ENCODE peak calls at places on chromosomes 12 and 14, in eight cellular contexts. J is neuronal stem cell, F is H7, Y is A549, K is HCT116, M is DND-41, G is dorsolateral prefrontal cortex, P is lung. A is an unnamed sample.

GRCh38 chr14:92702441-92702918 is 45.9 kb downstream of the LGMN start:
- DNase-seq in J (no peak), F (no peak), Y (no peak), K (no peak), M (no peak), G (peak), P (no peak), A (no peak)

GRCh38 chr12:116053479-116054195 is 223.9 kb downstream of the MED13L start:
- DNase-seq in J (no peak), F (no peak), Y (peak), K (no peak), M (no peak), G (no peak), P (peak), A (no peak)

GRCh38 chr14:51041853-51042252 is 53.1 kb downstream of the TRIM9 start:
- DNase-seq in J (no peak), F (no peak), Y (no peak), K (no peak), M (no peak), G (no peak), P (no peak), A (no peak)

GRCh38 chr12:102970780-102971179 is 13.3 kb downstream of the ASCL1 start:
- DNase-seq in J (no peak), F (peak), Y (no peak), K (no peak), M (no peak), G (no peak), P (no peak), A (no peak)

GRCh38 chr12:65764325-65764724 is 60.0 kb upstream of the HMGA2 start:
- DNase-seq in J (no peak), F (no peak), Y (no peak), K (no peak), M (no peak), G (no peak), P (no peak), A (no peak)

GRCh38 chr14:74504874-74505617 is 11.5 kb downstream of the ISCA2 start:
- DNase-seq in J (no peak), F (no peak), Y (no peak), K (no peak), M (no peak), G (no peak), P (no peak), A (no peak)

GRCh38 chr12:124481257-124481750 is 86.1 kb downstream of the NCOR2 start:
- DNase-seq in J (no peak), F (peak), Y (peak), K (no peak), M (no peak), G (no peak), P (no peak), A (no peak)

GRCh38 chr14:38951451-38951850 is 151.6 kb downstream of the SEC23A start:
- DNase-seq in J (no peak), F (no peak), Y (no peak), K (no peak), M (no peak), G (no peak), P (no peak), A (no peak)

GRCh38 chr14:70804556-70805162 is 4.7 kb downstream of the MAP3K9 start:
- DNase-seq in J (no peak), F (peak), Y (no peak), K (no peak), M (no peak), G (no peak), P (no peak), A (peak)

GRCh38 chr12:113236539-113237354 is 15.5 kb downstream of the TPCN1 start:
- DNase-seq in J (no peak), F (no peak), Y (no peak), K (no peak), M (no peak), G (no peak), P (no peak), A (no peak)

GRCh38 chr12:112121780-112122565 is 3.4 kb upstream of the TRAFD1 start:
- DNase-seq in J (no peak), F (peak), Y (peak), K (peak), M (no peak), G (peak), P (peak), A (no peak)

GRCh38 chr14:63938198-63939005 is 85.6 kb downstream of the SYNE2 start:
- DNase-seq in J (no peak), F (no peak), Y (no peak), K (no peak), M (peak), G (no peak), P (no peak), A (peak)

GRCh38 chr14:33441633-33442032 is 503.0 kb downstream of the NPAS3 start:
- DNase-seq in J (no peak), F (no peak), Y (no peak), K (no peak), M (no peak), G (no peak), P (no peak), A (no peak)
- H3K4me3 ChIP-seq in J (no peak), F (no peak), Y (no peak), K (no peak), M (no peak), G (no peak), P (no peak), A (no peak)

DNA sequence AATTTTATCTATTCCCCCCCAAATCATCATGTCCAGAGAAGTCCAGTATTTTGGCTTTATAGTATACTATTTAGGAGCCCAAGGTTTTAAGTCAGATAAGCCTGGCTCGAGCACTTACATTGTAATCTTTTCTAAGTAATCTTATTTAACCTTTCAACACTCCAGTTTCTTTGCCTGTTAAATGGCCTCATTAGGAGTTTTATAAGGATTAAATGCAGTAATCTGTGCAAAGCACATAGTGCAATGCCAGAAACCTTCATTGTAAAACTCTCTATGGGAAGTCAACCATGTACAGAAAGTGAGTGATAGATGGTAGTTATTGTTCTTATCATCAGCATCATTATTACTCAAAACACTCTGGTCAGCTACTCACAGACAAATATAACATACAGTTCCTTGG is 1330.4 kb downstream of the SLC16A7 start:
- DNase-seq in J (no peak), F (no peak), Y (no peak), K (no peak), M (no peak), G (no peak), P (no peak), A (no peak)
- H3K4me3 ChIP-seq in J (no peak), F (no peak), Y (no peak), K (no peak), M (no peak), G (no peak), P (no peak), A (no peak)

GRCh38 chr12:9668141-9669018 is 1.1 kb upstream of the CLEC2D start:
- DNase-seq in J (no peak), F (no peak), Y (no peak), K (no peak), M (no peak), G (no peak), P (no peak), A (no peak)

GRCh38 chr12:9667403-9667802 is 2.1 kb upstream of the CLEC2D start:
- DNase-seq in J (no peak), F (no peak), Y (no peak), K (no peak), M (no peak), G (no peak), P (no peak), A (no peak)

GRCh38 chr12:9669534-9669933 is at the start of gene CLEC2D:
- DNase-seq in J (no peak), F (no peak), Y (no peak), K (no peak), M (no peak), G (no peak), P (no peak), A (peak)

GRCh38 chr12:9673404-9674225 is 4.1 kb downstream of the CLEC2D start:
- DNase-seq in J (no peak), F (peak), Y (peak), K (peak), M (peak), G (no peak), P (peak), A (peak)

GRCh38 chr12:9669019-9669326 is 540 bp upstream of the CLEC2D start:
- DNase-seq in J (no peak), F (no peak), Y (no peak), K (no peak), M (no peak), G (no peak), P (no peak), A (no peak)
- H3K4me3 ChIP-seq in J (no peak), F (no peak), Y (no peak), K (no peak), M (no peak), G (no peak), P (no peak), A (no peak)

GRCh38 chr14:77077040-77077439 is 21.0 kb upstream of the CIPC start:
- DNase-seq in J (no peak), F (no peak), Y (no peak), K (no peak), M (no peak), G (no peak), P (no peak), A (no peak)

GRCh38 chr14:77071938-77072388 is 26.1 kb upstream of the CIPC start:
- DNase-seq in J (no peak), F (no peak), Y (no peak), K (peak), M (no peak), G (no peak), P (no peak), A (no peak)

GRCh38 chr14:77074969-77075368 is 23.1 kb upstream of the CIPC start:
- DNase-seq in J (no peak), F (no peak), Y (no peak), K (no peak), M (no peak), G (no peak), P (no peak), A (no peak)

GRCh38 chr14:77076118-77076631 is 21.9 kb upstream of the CIPC start:
- DNase-seq in J (peak), F (peak), Y (no peak), K (no peak), M (no peak), G (no peak), P (peak), A (no peak)
- H3K4me3 ChIP-seq in J (peak), F (peak), Y (no peak), K (no peak), M (no peak), G (no peak), P (no peak), A (no peak)

A was measured in Jurkat, Clone E6-1.